ENCODE peak calls at places on chromosome 2, in six cellular contexts. M is HL-60, Q is neuronal stem cell, F is skeletal muscle cell, S is adipocyte, N is heart right ventricle. A is an unnamed sample.

GRCh38 chr2:68994864-68995263 is 18.1 kb upstream of the ANTXR1 start:
- DNase-seq in M (no peak), Q (no peak), F (peak; percentile 65), S (no peak), N (peak; percentile 42), A (peak; percentile 84)

GRCh38 chr2:239826786-239827510 is 198.2 kb downstream of the NDUFA10 start:
- DNase-seq in M (no peak), Q (no peak), F (no peak), S (no peak), N (no peak), A (no peak)

GRCh38 chr2:96773922-96774321 is 13.2 kb downstream of the CNNM4 start:
- DNase-seq in M (peak; percentile 43), Q (no peak), F (no peak), S (no peak), N (no peak), A (no peak)

GRCh38 chr2:177983183-177983788 is 89.3 kb downstream of the PDE11A start:
- DNase-seq in M (peak; percentile 14), Q (peak; percentile 35), F (no peak), S (peak; percentile 80), N (no peak), A (peak; percentile 41)

GRCh38 chr2:40197121-40197520 is 254.8 kb downstream of the SLC8A1 start:
- DNase-seq in M (no peak), Q (no peak), F (no peak), S (no peak), N (no peak), A (no peak)

GRCh38 chr2:8535398-8535755 is 146.5 kb upstream of the ID2 start:
- DNase-seq in M (no peak), Q (no peak), F (no peak), S (no peak), N (no peak), A (no peak)

GRCh38 chr2:178271629-178272333 is 77.5 kb downstream of the OSBPL6 start:
- DNase-seq in M (no peak), Q (no peak), F (peak; percentile 91), S (peak; percentile 62), N (peak; percentile 74), A (peak; percentile 80)

GRCh38 chr2:108621087-108621559 is 86.9 kb downstream of the LIMS1 start:
- DNase-seq in M (no peak), Q (no peak), F (no peak), S (no peak), N (no peak), A (no peak)

GRCh38 chr2:232388324-232388891 is 9.9 kb downstream of the ALPP start:
- DNase-seq in M (no peak), Q (no peak), F (no peak), S (no peak), N (no peak), A (no peak)
- H3K4me3 ChIP-seq in M (no peak overlapping the region), Q (peak overlapping the region; percentile 76), F (no peak overlapping the region), S (no peak overlapping the region), N (peak overlapping the region; percentile 6), A (no peak overlapping the region)

GRCh38 chr2:233062946-233063268 is 2.8 kb downstream of the INPP5D start:
- DNase-seq in M (no peak), Q (no peak), F (no peak), S (no peak), N (no peak), A (no peak)
- H3K4me3 ChIP-seq in M (peak overlapping the region; percentile 86), Q (no peak overlapping the region), F (no peak overlapping the region), S (no peak overlapping the region), N (no peak overlapping the region), A (no peak overlapping the region)

GRCh38 chr2:75561566-75562512 is 1.1 kb upstream of the EVA1A start:
- DNase-seq in M (no peak), Q (no peak), F (no peak), S (peak; percentile 52), N (no peak), A (no peak)
- H3K4me3 ChIP-seq in M (no peak overlapping the region), Q (no peak overlapping the region), F (peak overlapping the region; percentile 67), S (peak overlapping the region; percentile 81), N (no peak overlapping the region), A (peak overlapping the region; percentile 76)

DNA sequence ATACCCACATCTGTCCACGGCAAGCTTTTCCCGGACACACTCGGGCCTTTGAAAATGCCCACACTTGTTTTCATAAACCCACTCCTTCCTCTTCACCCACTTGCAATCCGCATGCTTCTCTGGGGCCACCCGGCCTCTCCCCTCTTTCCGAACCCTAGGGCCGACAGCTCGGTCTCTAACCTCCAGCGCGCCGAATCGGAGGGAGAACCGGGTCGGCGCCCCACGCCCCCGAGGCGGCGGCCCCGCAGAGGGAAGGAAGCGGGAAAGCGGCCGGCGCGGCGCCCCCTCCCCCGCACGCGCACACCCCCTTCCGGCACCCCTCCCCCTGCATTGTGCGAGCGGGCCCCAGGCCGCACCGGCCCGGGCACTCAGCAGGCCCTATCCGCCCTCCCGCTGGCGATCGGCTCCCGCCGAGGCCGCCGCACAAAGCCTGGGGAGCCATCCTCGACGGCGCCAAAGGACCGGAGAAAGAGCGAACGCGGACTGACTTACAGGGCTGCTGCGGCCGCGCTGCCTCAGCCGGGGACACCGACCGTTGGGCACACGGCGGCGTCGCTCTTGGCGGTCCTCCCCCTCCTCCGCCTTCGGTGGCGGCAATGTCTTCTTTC is 435 bp downstream of the PUM2 start:
- DNase-seq in M (peak; percentile 53), Q (peak; percentile 66), F (no peak), S (peak; percentile 67), N (peak; percentile 49), A (no peak)
- H3K4me3 ChIP-seq in M (peak overlapping the region; percentile 60), Q (peak overlapping the region; percentile 100), F (peak overlapping the region; percentile 90), S (peak overlapping the region; percentile 96), N (peak overlapping the region; percentile 59), A (peak overlapping the region; percentile 81)

GRCh38 chr2:113679457-113679856 is 52.4 kb downstream of the RABL2A start:
- DNase-seq in M (no peak), Q (no peak), F (no peak), S (no peak), N (no peak), A (no peak)
- H3K4me3 ChIP-seq in M (no peak overlapping the region), Q (no peak overlapping the region), F (no peak overlapping the region), S (no peak overlapping the region), N (no peak overlapping the region), A (no peak overlapping the region)

GRCh38 chr2:15559800-15560403 is 1.2 kb downstream of the NBAS start:
- DNase-seq in M (no peak), Q (no peak), F (no peak), S (peak; percentile 29), N (no peak), A (no peak)

GRCh38 chr2:15560988-15561573 is at the start of gene NBAS:
- DNase-seq in M (peak; percentile 43), Q (peak; percentile 82), F (peak; percentile 61), S (peak; percentile 94), N (peak; percentile 83), A (peak; percentile 68)

GRCh38 chr2:15560404-15560987 is 638 bp downstream of the NBAS start:
- DNase-seq in M (no peak), Q (no peak), F (no peak), S (peak; percentile 72), N (no peak), A (no peak)

GRCh38 chr2:15557947-15558346 is 3.2 kb downstream of the NBAS start:
- DNase-seq in M (no peak), Q (no peak), F (no peak), S (no peak), N (no peak), A (no peak)

GRCh38 chr2:15559379-15559778 is 1.8 kb downstream of the NBAS start:
- DNase-seq in M (no peak), Q (no peak), F (no peak), S (peak; percentile 5), N (no peak), A (no peak)
- H3K4me3 ChIP-seq in M (no peak overlapping the region), Q (no peak overlapping the region), F (peak overlapping the region; percentile 96), S (peak overlapping the region; percentile 93), N (no peak overlapping the region), A (no peak overlapping the region)